ENCODE peak calls at places on chromosomes 3 and 15, in five cellular contexts. R is neuronal stem cell, F is H9, C is mesenchymal stem cell, N is H1. Q is an unnamed sample.

GRCh38 chr15:100595964-100596363 is 6.0 kb downstream of the LINS1 start:
- DNase-seq in R (no peak), F (no peak), C (no peak), N (no peak), Q (no peak)

GRCh38 chr15:70251246-70251990 is 153.7 kb upstream of the TLE3 start:
- DNase-seq in R (no peak), F (no peak), C (no peak), N (no peak), Q (no peak)

GRCh38 chr15:60338810-60339209 is 59.0 kb downstream of the ANXA2 start:
- DNase-seq in R (no peak), F (no peak), C (no peak), N (no peak), Q (no peak)

GRCh38 chr15:80608688-80609087 is 86.4 kb upstream of the ABHD17C start:
- DNase-seq in R (no peak), F (no peak), C (no peak), N (peak; percentile 7), Q (no peak)

GRCh38 chr3:111695584-111696213 is 100.6 kb upstream of the ZBED2 start:
- DNase-seq in R (no peak), F (no peak), C (peak; percentile 88), N (no peak), Q (peak; percentile 41)

GRCh38 chr3:196149922-196150321 is 61.3 kb downstream of the ZDHHC19 start:
- DNase-seq in R (no peak), F (no peak), C (no peak), N (no peak), Q (no peak)

GRCh38 chr15:66001042-66001441 is 131.8 kb downstream of the RAB11A start:
- DNase-seq in R (no peak), F (no peak), C (no peak), N (no peak), Q (no peak)

GRCh38 chr3:138479355-138479964 is 45.0 kb downstream of the ESYT3 start:
- DNase-seq in R (peak; percentile 41), F (peak; percentile 69), C (peak; percentile 53), N (no peak), Q (peak; percentile 55)

GRCh38 chr3:52845691-52846426 is 11.0 kb upstream of the MUSTN1 start:
- DNase-seq in R (no peak), F (no peak), C (no peak), N (peak; percentile 79), Q (no peak)

GRCh38 chr3:47870702-47871255 is 67.8 kb downstream of the DHX30 start:
- DNase-seq in R (no peak), F (no peak), C (no peak), N (no peak), Q (no peak)

GRCh38 chr3:141605883-141606282 is 119.1 kb downstream of the RASA2 start:
- DNase-seq in R (no peak), F (no peak), C (no peak), N (no peak), Q (no peak)

GRCh38 chr3:37766220-37766605 is 95.5 kb upstream of the CTDSPL start:
- DNase-seq in R (no peak), F (no peak), C (peak; percentile 37), N (no peak), Q (peak; percentile 38)

GRCh38 chr3:103786296-103786695 is 1351.5 kb downstream of the ZPLD1 start:
- DNase-seq in R (no peak), F (peak; percentile 22), C (no peak), N (no peak), Q (no peak)

GRCh38 chr3:31592764-31593163 is 60.0 kb downstream of the STT3B start:
- DNase-seq in R (no peak), F (no peak), C (no peak), N (no peak), Q (no peak)

GRCh38 chr15:45114076-45114750 is at the start of the genes DUOX2 and DUOXA2:
- DNase-seq in R (no peak), F (no peak), C (no peak), N (no peak), Q (no peak)

GRCh38 chr15:58147151-58147550 is 9.0 kb downstream of the AQP9 start:
- DNase-seq in R (no peak), F (no peak), C (no peak), N (no peak), Q (peak; percentile 69)

GRCh38 chr3:105829229-105829628 is 39.6 kb downstream of the CBLB start:
- DNase-seq in R (no peak), F (no peak), C (no peak), N (no peak), Q (no peak)

GRCh38 chr3:88188436-88188835 is 38.7 kb downstream of the C3orf38 start:
- DNase-seq in R (no peak), F (no peak), C (peak; percentile 27), N (no peak), Q (peak; percentile 93)

GRCh38 chr15:40059821-40060220 is 20.8 kb upstream of the SRP14 start:
- DNase-seq in R (no peak), F (no peak), C (no peak), N (no peak), Q (no peak)

GRCh38 chr3:45277636-45278035 is 51.5 kb upstream of the TMEM158 start:
- DNase-seq in R (no peak), F (no peak), C (no peak), N (no peak), Q (no peak)

GRCh38 chr3:46690798-46691197 is 2.7 kb downstream of the ALS2CL start:
- DNase-seq in R (no peak), F (no peak), C (no peak), N (no peak), Q (peak; percentile 26)

GRCh38 chr15:93067649-93068085 is 21.3 kb downstream of the RGMA start:
- DNase-seq in R (no peak), F (no peak), C (no peak), N (no peak), Q (no peak)

GRCh38 chr15:55348281-55348778 is 29.3 kb downstream of the PIGB start:
- DNase-seq in R (no peak), F (peak; percentile 69), C (no peak), N (no peak), Q (no peak)

GRCh38 chr3:160194438-160194837 is 30.8 kb upstream of the C3orf80 start:
- DNase-seq in R (no peak), F (no peak), C (no peak), N (no peak), Q (no peak)

GRCh38 chr3:143098032-143098764 is 21.4 kb upstream of the CHST2 start:
- DNase-seq in R (no peak), F (no peak), C (peak; percentile 88), N (no peak), Q (no peak)

GRCh38 chr15:90887037-90887481 is 2.8 kb downstream of the FES start:
- DNase-seq in R (no peak), F (no peak), C (no peak), N (no peak), Q (peak; percentile 69)

GRCh38 chr3:177122183-177122856 is 75.0 kb downstream of the TBL1XR1 start:
- DNase-seq in R (no peak), F (no peak), C (no peak), N (no peak), Q (no peak)

GRCh38 chr3:30440880-30441279 is 165.5 kb upstream of the TGFBR2 start:
- DNase-seq in R (no peak), F (no peak), C (no peak), N (no peak), Q (no peak)

GRCh38 chr3:30770387-30770786 is 124.1 kb downstream of the GADL1 start:
- DNase-seq in R (no peak), F (no peak), C (peak; percentile 91), N (no peak), Q (peak; percentile 92)

GRCh38 chr3:13706886-13707285 is 158.0 kb downstream of the FBLN2 start:
- DNase-seq in R (no peak), F (no peak), C (no peak), N (no peak), Q (no peak)

GRCh38 chr3:46612324-46612723 is at the start of gene FAM240A:
- DNase-seq in R (no peak), F (no peak), C (no peak), N (peak; percentile 39), Q (no peak)

GRCh38 chr3:150589759-150590158 is 13.4 kb upstream of the SELENOT start:
- DNase-seq in R (no peak), F (no peak), C (peak; percentile 40), N (no peak), Q (no peak)

GRCh38 chr3:48492461-48493202 is 11.3 kb downstream of the SHISA5 start:
- DNase-seq in R (no peak), F (no peak), C (peak; percentile 16), N (no peak), Q (peak; percentile 38)

GRCh38 chr3:63571682-63572081 is 80.8 kb upstream of the SNTN start:
- DNase-seq in R (no peak), F (no peak), C (no peak), N (no peak), Q (no peak)

DNA sequence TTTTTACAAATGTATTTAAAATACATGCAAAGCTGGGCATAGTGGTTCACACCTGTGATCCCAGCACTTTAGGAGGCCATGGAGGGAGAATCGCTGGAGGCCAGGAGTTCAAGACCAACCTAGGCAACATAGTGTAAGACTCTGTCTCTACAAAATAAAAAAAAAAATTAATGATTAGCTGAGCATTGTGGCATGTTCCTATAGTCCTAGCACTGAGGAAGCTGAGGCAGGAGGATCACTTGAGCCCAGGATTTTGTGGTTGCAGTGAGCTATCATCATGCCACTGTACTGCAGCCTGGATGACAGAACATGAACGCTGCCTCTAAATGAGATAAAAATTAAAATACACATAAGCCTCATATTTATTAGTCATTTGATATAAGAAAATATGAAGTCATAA is 142.8 kb downstream of the TCF12 start:
- DNase-seq in R (no peak), F (no peak), C (no peak), N (no peak), Q (no peak)
- H4K8ac ChIP-seq in R (no peak overlapping the region), F (no peak overlapping the region), C (no peak overlapping the region), N (no peak overlapping the region), Q (no peak overlapping the region)

GRCh38 chr3:127011270-127011992 is 28.5 kb downstream of the PLXNA1 start:
- DNase-seq in R (no peak), F (no peak), C (peak; percentile 83), N (no peak), Q (peak; percentile 17)
- H3K18ac ChIP-seq in R (peak overlapping the region; percentile 27), F (peak overlapping the region; percentile 20), C (peak overlapping the region; percentile 89), N (no peak overlapping the region), Q (no peak overlapping the region)

DNA sequence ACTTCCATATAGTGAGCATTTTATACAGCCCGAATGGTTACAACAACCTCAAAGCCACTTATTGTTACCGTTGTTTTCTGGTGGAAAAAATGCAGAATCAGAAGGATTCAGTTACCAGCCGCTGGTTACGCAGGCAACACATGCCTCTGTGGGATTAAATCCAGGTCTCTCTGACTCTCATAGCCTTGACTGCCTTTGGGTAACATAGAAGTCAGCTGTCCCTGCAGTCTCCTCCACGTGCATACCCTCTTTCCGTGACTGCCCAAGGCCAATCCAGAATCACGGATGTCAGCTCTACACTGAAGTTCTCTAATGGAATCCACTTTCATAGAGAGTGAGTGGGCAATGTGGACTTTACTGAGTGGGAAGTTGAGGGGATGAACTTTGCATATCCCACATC is 189.5 kb upstream of the DNAJC19 start:
- DNase-seq in R (no peak), F (no peak), C (no peak), N (no peak), Q (no peak)
- H2BK12ac ChIP-seq in R (no peak overlapping the region), F (no peak overlapping the region), C (no peak overlapping the region), N (no peak overlapping the region), Q (no peak overlapping the region)

GRCh38 chr3:149506540-149506939 is 32.0 kb downstream of the TM4SF4 start:
- DNase-seq in R (no peak), F (no peak), C (no peak), N (no peak), Q (no peak)
- H4K8ac ChIP-seq in R (no peak overlapping the region), F (no peak overlapping the region), C (no peak overlapping the region), N (no peak overlapping the region), Q (no peak overlapping the region)